ENCODE peak calls at places on chromosomes 4 and X, in seven cellular contexts. O is left colon; Q is NCI-H1105 treated with DMSO at 0.1 percent for 48 hours; Z is ovary; G is activated B cell treated with CpG ODN at 0.5 μM for 24 hours; L is activated CD8-positive, alpha-beta T cell treated with anti-CD3 and anti-CD28 coated beads, Interleukin-2, amount 10 ng/mL, durations not matched to agents 7 days and 5 days; H is Calu3. J is an unnamed sample.

GRCh38 chr4:6720202-6720699 is 4.3 kb downstream of the BLOC1S4 start:
- DNase-seq in O (peak), Q (peak), Z (peak), G (peak), L (peak), H (peak), J (peak)

GRCh38 chr4:153611679-153612078 is 72.4 kb upstream of the TLR2 start:
- DNase-seq in O (no peak), Q (no peak), Z (no peak), G (no peak), L (no peak), H (no peak), J (no peak)

GRCh38 chrX:22389544-22390243 is 117.0 kb downstream of the CBLL2 start:
- DNase-seq in O (no peak), Q (peak), Z (no peak), G (no peak), L (no peak), H (no peak), J (no peak)

GRCh38 chr4:5635826-5636196 is 72.5 kb downstream of the EVC2 start:
- DNase-seq in O (no peak), Q (no peak), Z (no peak), G (no peak), L (no peak), H (no peak), J (no peak)

GRCh38 chr4:173990126-173990878 is 293.2 kb downstream of the FBXO8 start:
- DNase-seq in O (no peak), Q (peak), Z (no peak), G (no peak), L (no peak), H (peak), J (no peak)

GRCh38 chr4:1174941-1175634 is 2.7 kb upstream of the SPON2 start:
- DNase-seq in O (no peak), Q (no peak), Z (no peak), G (no peak), L (no peak), H (no peak), J (peak)

GRCh38 chr4:137635596-137635995 is 103.3 kb upstream of the PCDH18 start:
- DNase-seq in O (no peak), Q (no peak), Z (no peak), G (no peak), L (no peak), H (no peak), J (no peak)

GRCh38 chr4:88481557-88481956 is 24.6 kb downstream of the HERC5 start:
- DNase-seq in O (no peak), Q (no peak), Z (no peak), G (no peak), L (no peak), H (no peak), J (no peak)

GRCh38 chr4:182560358-182560757 is 317.2 kb downstream of the TENM3 start:
- DNase-seq in O (no peak), Q (no peak), Z (no peak), G (no peak), L (no peak), H (no peak), J (no peak)

GRCh38 chr4:56388311-56388710 is 1.0 kb upstream of the AASDH start:
- DNase-seq in O (no peak), Q (no peak), Z (no peak), G (no peak), L (no peak), H (no peak), J (no peak)

GRCh38 chr4:92163348-92163747 is 140.4 kb upstream of the GRID2 start:
- DNase-seq in O (no peak), Q (no peak), Z (no peak), G (no peak), L (no peak), H (no peak), J (no peak)

GRCh38 chr4:11669156-11669555 is 240.5 kb upstream of the HS3ST1 start:
- DNase-seq in O (no peak), Q (no peak), Z (no peak), G (no peak), L (no peak), H (peak), J (no peak)

GRCh38 chr4:30714408-30715031 is 5.6 kb upstream of the PCDH7 start:
- DNase-seq in O (no peak), Q (peak), Z (peak), G (no peak), L (no peak), H (peak), J (no peak)

GRCh38 chrX:54358424-54359211 is 772 bp upstream of the WNK3 start:
- DNase-seq in O (no peak), Q (peak), Z (peak), G (peak), L (peak), H (no peak), J (peak)

GRCh38 chr4:110091426-110091825 is 107.0 kb downstream of the ELOVL6 start:
- DNase-seq in O (no peak), Q (no peak), Z (no peak), G (no peak), L (no peak), H (no peak), J (no peak)

GRCh38 chr4:7194251-7195137 is 2.2 kb downstream of the SORCS2 start:
- DNase-seq in O (no peak), Q (peak), Z (no peak), G (no peak), L (peak), H (peak), J (peak)

GRCh38 chr4:110371016-110371795 is 104.7 kb upstream of the ENPEP start:
- DNase-seq in O (no peak), Q (no peak), Z (no peak), G (no peak), L (no peak), H (no peak), J (no peak)

GRCh38 chr4:19095491-19096046 is 1074.0 kb upstream of the LCORL start:
- DNase-seq in O (no peak), Q (peak), Z (no peak), G (no peak), L (no peak), H (no peak), J (no peak)

GRCh38 chrX:3268804-3269203 is 77.6 kb downstream of the MXRA5 start:
- DNase-seq in O (no peak), Q (no peak), Z (no peak), G (no peak), L (no peak), H (no peak), J (no peak)

GRCh38 chr4:60531790-60532189 is 668.3 kb upstream of the ADGRL3 start:
- DNase-seq in O (no peak), Q (no peak), Z (no peak), G (no peak), L (no peak), H (no peak), J (no peak)

GRCh38 chrX:134999469-134999868 is 8.7 kb downstream of the SMIM10 start:
- DNase-seq in O (no peak), Q (peak), Z (no peak), G (no peak), L (no peak), H (no peak), J (no peak)

GRCh38 chrX:37380920-37381319 is 31.8 kb downstream of the PRRG1 start:
- DNase-seq in O (no peak), Q (no peak), Z (no peak), G (no peak), L (no peak), H (peak), J (no peak)

GRCh38 chr4:146582864-146583263 is 55.8 kb upstream of the POU4F2 start:
- DNase-seq in O (no peak), Q (peak), Z (no peak), G (no peak), L (no peak), H (no peak), J (no peak)

GRCh38 chr4:86935833-86936721 is 1.3 kb downstream of the AFF1 start:
- DNase-seq in O (peak), Q (no peak), Z (peak), G (peak), L (peak), H (peak), J (peak)